ENCODE peak calls at places on chromosomes 4 and X, in eight cellular contexts. One of them, this sample, is unnamed.
A peak's percentile ranks its signal among the peaks of the same experiment; 100 is the strongest.

GRCh38 chr4:82861529-82861928 is 29.4 kb downstream of the SEC31A start:
- DNase-seq in stimulated activated CD8-positive, alpha-beta memory T cell treated with anti-CD3 and anti-CD28 coated beads, Interleukin-7, amount 100 ng/mL, for 1 hour: no peak
- DNase-seq in activated T-cell treated with anti-CD3 and anti-CD28 coated beads for 24 hours: no peak
- DNase-seq in activated CD4-positive, alpha-beta T cell treated with anti-CD3 and anti-CD28 coated beads for 1 hour: no peak
- DNase-seq in T-helper 22 cell: no peak
- DNase-seq in colonic mucosa: no peak
- DNase-seq in stimulated activated CD4-positive, alpha-beta T cell treated with anti-CD3 and anti-CD28 coated beads, Interleukin-15, amount 100 ng/mL, for 1 hour: no peak
- DNase-seq in left ventricle myocardium inferior: no peak
- DNase-seq in this sample: no peak

GRCh38 chrX:24235084-24235710 is 78.7 kb downstream of the SUPT20HL2 start:
- DNase-seq in stimulated activated CD8-positive, alpha-beta memory T cell treated with anti-CD3 and anti-CD28 coated beads, Interleukin-7, amount 100 ng/mL, for 1 hour: no peak
- DNase-seq in activated T-cell treated with anti-CD3 and anti-CD28 coated beads for 24 hours: no peak
- DNase-seq in activated CD4-positive, alpha-beta T cell treated with anti-CD3 and anti-CD28 coated beads for 1 hour: no peak
- DNase-seq in T-helper 22 cell: no peak
- DNase-seq in colonic mucosa: no peak
- DNase-seq in stimulated activated CD4-positive, alpha-beta T cell treated with anti-CD3 and anti-CD28 coated beads, Interleukin-15, amount 100 ng/mL, for 1 hour: no peak
- DNase-seq in left ventricle myocardium inferior: no peak
- DNase-seq in this sample: no peak

GRCh38 chr4:97984545-97985131 is 158.6 kb downstream of the STPG2 start:
- DNase-seq in stimulated activated CD8-positive, alpha-beta memory T cell treated with anti-CD3 and anti-CD28 coated beads, Interleukin-7, amount 100 ng/mL, for 1 hour: no peak
- DNase-seq in activated T-cell treated with anti-CD3 and anti-CD28 coated beads for 24 hours: no peak
- DNase-seq in activated CD4-positive, alpha-beta T cell treated with anti-CD3 and anti-CD28 coated beads for 1 hour: no peak
- DNase-seq in T-helper 22 cell: no peak
- DNase-seq in colonic mucosa: no peak
- DNase-seq in stimulated activated CD4-positive, alpha-beta T cell treated with anti-CD3 and anti-CD28 coated beads, Interleukin-15, amount 100 ng/mL, for 1 hour: no peak
- DNase-seq in left ventricle myocardium inferior: no peak
- DNase-seq in this sample: no peak

GRCh38 chr4:78446607-78447006 is 105.0 kb upstream of the ANXA3 start:
- DNase-seq in stimulated activated CD8-positive, alpha-beta memory T cell treated with anti-CD3 and anti-CD28 coated beads, Interleukin-7, amount 100 ng/mL, for 1 hour: no peak
- DNase-seq in activated T-cell treated with anti-CD3 and anti-CD28 coated beads for 24 hours: no peak
- DNase-seq in activated CD4-positive, alpha-beta T cell treated with anti-CD3 and anti-CD28 coated beads for 1 hour: no peak
- DNase-seq in T-helper 22 cell: no peak
- DNase-seq in colonic mucosa: no peak
- DNase-seq in stimulated activated CD4-positive, alpha-beta T cell treated with anti-CD3 and anti-CD28 coated beads, Interleukin-15, amount 100 ng/mL, for 1 hour: no peak
- DNase-seq in left ventricle myocardium inferior: no peak
- DNase-seq in this sample: no peak

GRCh38 chr4:177879851-177880250 is 437.6 kb upstream of the AGA start:
- DNase-seq in stimulated activated CD8-positive, alpha-beta memory T cell treated with anti-CD3 and anti-CD28 coated beads, Interleukin-7, amount 100 ng/mL, for 1 hour: no peak
- DNase-seq in activated T-cell treated with anti-CD3 and anti-CD28 coated beads for 24 hours: no peak
- DNase-seq in activated CD4-positive, alpha-beta T cell treated with anti-CD3 and anti-CD28 coated beads for 1 hour: no peak
- DNase-seq in T-helper 22 cell: no peak
- DNase-seq in colonic mucosa: no peak
- DNase-seq in stimulated activated CD4-positive, alpha-beta T cell treated with anti-CD3 and anti-CD28 coated beads, Interleukin-15, amount 100 ng/mL, for 1 hour: no peak
- DNase-seq in left ventricle myocardium inferior: no peak
- DNase-seq in this sample: no peak

GRCh38 chrX:139094671-139095592 is 383.4 kb upstream of the FGF13 start:
- DNase-seq in stimulated activated CD8-positive, alpha-beta memory T cell treated with anti-CD3 and anti-CD28 coated beads, Interleukin-7, amount 100 ng/mL, for 1 hour: no peak
- DNase-seq in activated T-cell treated with anti-CD3 and anti-CD28 coated beads for 24 hours: no peak
- DNase-seq in activated CD4-positive, alpha-beta T cell treated with anti-CD3 and anti-CD28 coated beads for 1 hour: no peak
- DNase-seq in T-helper 22 cell: no peak
- DNase-seq in colonic mucosa: no peak
- DNase-seq in stimulated activated CD4-positive, alpha-beta T cell treated with anti-CD3 and anti-CD28 coated beads, Interleukin-15, amount 100 ng/mL, for 1 hour: no peak
- DNase-seq in left ventricle myocardium inferior: no peak
- DNase-seq in this sample: no peak

GRCh38 chr4:155906554-155907247 is 3.2 kb downstream of the TDO2 start:
- DNase-seq in stimulated activated CD8-positive, alpha-beta memory T cell treated with anti-CD3 and anti-CD28 coated beads, Interleukin-7, amount 100 ng/mL, for 1 hour: no peak
- DNase-seq in activated T-cell treated with anti-CD3 and anti-CD28 coated beads for 24 hours: no peak
- DNase-seq in activated CD4-positive, alpha-beta T cell treated with anti-CD3 and anti-CD28 coated beads for 1 hour: no peak
- DNase-seq in T-helper 22 cell: no peak
- DNase-seq in colonic mucosa: no peak
- DNase-seq in stimulated activated CD4-positive, alpha-beta T cell treated with anti-CD3 and anti-CD28 coated beads, Interleukin-15, amount 100 ng/mL, for 1 hour: no peak
- DNase-seq in left ventricle myocardium inferior: no peak
- DNase-seq in this sample: no peak

GRCh38 chr4:145530662-145531061 is 49.0 kb downstream of the SMAD1 start:
- DNase-seq in stimulated activated CD8-positive, alpha-beta memory T cell treated with anti-CD3 and anti-CD28 coated beads, Interleukin-7, amount 100 ng/mL, for 1 hour: no peak
- DNase-seq in activated T-cell treated with anti-CD3 and anti-CD28 coated beads for 24 hours: no peak
- DNase-seq in activated CD4-positive, alpha-beta T cell treated with anti-CD3 and anti-CD28 coated beads for 1 hour: no peak
- DNase-seq in T-helper 22 cell: no peak
- DNase-seq in colonic mucosa: no peak
- DNase-seq in stimulated activated CD4-positive, alpha-beta T cell treated with anti-CD3 and anti-CD28 coated beads, Interleukin-15, amount 100 ng/mL, for 1 hour: no peak
- DNase-seq in left ventricle myocardium inferior: no peak
- DNase-seq in this sample: no peak

GRCh38 chrX:150282953-150283352 is 80.2 kb upstream of the MAMLD1 start:
- DNase-seq in stimulated activated CD8-positive, alpha-beta memory T cell treated with anti-CD3 and anti-CD28 coated beads, Interleukin-7, amount 100 ng/mL, for 1 hour: no peak
- DNase-seq in activated T-cell treated with anti-CD3 and anti-CD28 coated beads for 24 hours: no peak
- DNase-seq in activated CD4-positive, alpha-beta T cell treated with anti-CD3 and anti-CD28 coated beads for 1 hour: no peak
- DNase-seq in T-helper 22 cell: no peak
- DNase-seq in colonic mucosa: no peak
- DNase-seq in stimulated activated CD4-positive, alpha-beta T cell treated with anti-CD3 and anti-CD28 coated beads, Interleukin-15, amount 100 ng/mL, for 1 hour: no peak
- DNase-seq in left ventricle myocardium inferior: no peak
- DNase-seq in this sample: no peak

GRCh38 chr4:17726911-17727310 is 54.5 kb downstream of the FAM184B start:
- DNase-seq in stimulated activated CD8-positive, alpha-beta memory T cell treated with anti-CD3 and anti-CD28 coated beads, Interleukin-7, amount 100 ng/mL, for 1 hour: no peak
- DNase-seq in activated T-cell treated with anti-CD3 and anti-CD28 coated beads for 24 hours: no peak
- DNase-seq in activated CD4-positive, alpha-beta T cell treated with anti-CD3 and anti-CD28 coated beads for 1 hour: no peak
- DNase-seq in T-helper 22 cell: no peak
- DNase-seq in colonic mucosa: no peak
- DNase-seq in stimulated activated CD4-positive, alpha-beta T cell treated with anti-CD3 and anti-CD28 coated beads, Interleukin-15, amount 100 ng/mL, for 1 hour: no peak
- DNase-seq in left ventricle myocardium inferior: no peak
- DNase-seq in this sample: no peak

GRCh38 chr4:183493246-183493645 is 11.6 kb upstream of the ING2 start:
- DNase-seq in stimulated activated CD8-positive, alpha-beta memory T cell treated with anti-CD3 and anti-CD28 coated beads, Interleukin-7, amount 100 ng/mL, for 1 hour: no peak
- DNase-seq in activated T-cell treated with anti-CD3 and anti-CD28 coated beads for 24 hours: no peak
- DNase-seq in activated CD4-positive, alpha-beta T cell treated with anti-CD3 and anti-CD28 coated beads for 1 hour: no peak
- DNase-seq in T-helper 22 cell: no peak
- DNase-seq in colonic mucosa: no peak
- DNase-seq in stimulated activated CD4-positive, alpha-beta T cell treated with anti-CD3 and anti-CD28 coated beads, Interleukin-15, amount 100 ng/mL, for 1 hour: no peak
- DNase-seq in left ventricle myocardium inferior: no peak
- DNase-seq in this sample: no peak

GRCh38 chr4:73275318-73275654 is 16.7 kb upstream of the ANKRD17 start:
- DNase-seq in stimulated activated CD8-positive, alpha-beta memory T cell treated with anti-CD3 and anti-CD28 coated beads, Interleukin-7, amount 100 ng/mL, for 1 hour: no peak
- DNase-seq in activated T-cell treated with anti-CD3 and anti-CD28 coated beads for 24 hours: no peak
- DNase-seq in activated CD4-positive, alpha-beta T cell treated with anti-CD3 and anti-CD28 coated beads for 1 hour: no peak
- DNase-seq in T-helper 22 cell: no peak
- DNase-seq in colonic mucosa: no peak
- DNase-seq in stimulated activated CD4-positive, alpha-beta T cell treated with anti-CD3 and anti-CD28 coated beads, Interleukin-15, amount 100 ng/mL, for 1 hour: no peak
- DNase-seq in left ventricle myocardium inferior: no peak
- DNase-seq in this sample: no peak

GRCh38 chrX:114046695-114047279 is 537.1 kb upstream of the HTR2C start:
- DNase-seq in stimulated activated CD8-positive, alpha-beta memory T cell treated with anti-CD3 and anti-CD28 coated beads, Interleukin-7, amount 100 ng/mL, for 1 hour: no peak
- DNase-seq in activated T-cell treated with anti-CD3 and anti-CD28 coated beads for 24 hours: no peak
- DNase-seq in activated CD4-positive, alpha-beta T cell treated with anti-CD3 and anti-CD28 coated beads for 1 hour: no peak
- DNase-seq in T-helper 22 cell: no peak
- DNase-seq in colonic mucosa: no peak
- DNase-seq in stimulated activated CD4-positive, alpha-beta T cell treated with anti-CD3 and anti-CD28 coated beads, Interleukin-15, amount 100 ng/mL, for 1 hour: no peak
- DNase-seq in left ventricle myocardium inferior: no peak
- DNase-seq in this sample: no peak

GRCh38 chr4:1550122-1551070 is 133.7 kb downstream of the FAM53A start:
- DNase-seq in stimulated activated CD8-positive, alpha-beta memory T cell treated with anti-CD3 and anti-CD28 coated beads, Interleukin-7, amount 100 ng/mL, for 1 hour: no peak
- DNase-seq in activated T-cell treated with anti-CD3 and anti-CD28 coated beads for 24 hours: no peak
- DNase-seq in activated CD4-positive, alpha-beta T cell treated with anti-CD3 and anti-CD28 coated beads for 1 hour: no peak
- DNase-seq in T-helper 22 cell: no peak
- DNase-seq in colonic mucosa: no peak
- DNase-seq in stimulated activated CD4-positive, alpha-beta T cell treated with anti-CD3 and anti-CD28 coated beads, Interleukin-15, amount 100 ng/mL, for 1 hour: no peak
- DNase-seq in left ventricle myocardium inferior: no peak
- DNase-seq in this sample: no peak

GRCh38 chr4:14695411-14695810 is 306.9 kb upstream of the CPEB2 start:
- DNase-seq in stimulated activated CD8-positive, alpha-beta memory T cell treated with anti-CD3 and anti-CD28 coated beads, Interleukin-7, amount 100 ng/mL, for 1 hour: no peak
- DNase-seq in activated T-cell treated with anti-CD3 and anti-CD28 coated beads for 24 hours: no peak
- DNase-seq in activated CD4-positive, alpha-beta T cell treated with anti-CD3 and anti-CD28 coated beads for 1 hour: no peak
- DNase-seq in T-helper 22 cell: no peak
- DNase-seq in colonic mucosa: no peak
- DNase-seq in stimulated activated CD4-positive, alpha-beta T cell treated with anti-CD3 and anti-CD28 coated beads, Interleukin-15, amount 100 ng/mL, for 1 hour: no peak
- DNase-seq in left ventricle myocardium inferior: no peak
- DNase-seq in this sample: no peak

GRCh38 chrX:125680366-125680765 is 360.7 kb downstream of the TEX13C start:
- DNase-seq in stimulated activated CD8-positive, alpha-beta memory T cell treated with anti-CD3 and anti-CD28 coated beads, Interleukin-7, amount 100 ng/mL, for 1 hour: no peak
- DNase-seq in activated T-cell treated with anti-CD3 and anti-CD28 coated beads for 24 hours: no peak
- DNase-seq in activated CD4-positive, alpha-beta T cell treated with anti-CD3 and anti-CD28 coated beads for 1 hour: no peak
- DNase-seq in T-helper 22 cell: no peak
- DNase-seq in colonic mucosa: no peak
- DNase-seq in stimulated activated CD4-positive, alpha-beta T cell treated with anti-CD3 and anti-CD28 coated beads, Interleukin-15, amount 100 ng/mL, for 1 hour: no peak
- DNase-seq in left ventricle myocardium inferior: no peak
- DNase-seq in this sample: no peak

GRCh38 chr4:121939690-121940089 is 12.2 kb downstream of the TRPC3 start:
- DNase-seq in stimulated activated CD8-positive, alpha-beta memory T cell treated with anti-CD3 and anti-CD28 coated beads, Interleukin-7, amount 100 ng/mL, for 1 hour: no peak
- DNase-seq in activated T-cell treated with anti-CD3 and anti-CD28 coated beads for 24 hours: no peak
- DNase-seq in activated CD4-positive, alpha-beta T cell treated with anti-CD3 and anti-CD28 coated beads for 1 hour: no peak
- DNase-seq in T-helper 22 cell: no peak
- DNase-seq in colonic mucosa: no peak
- DNase-seq in stimulated activated CD4-positive, alpha-beta T cell treated with anti-CD3 and anti-CD28 coated beads, Interleukin-15, amount 100 ng/mL, for 1 hour: no peak
- DNase-seq in left ventricle myocardium inferior: no peak
- DNase-seq in this sample: no peak

GRCh38 chrX:15497865-15498264 is 2.7 kb upstream of the BMX start:
- DNase-seq in stimulated activated CD8-positive, alpha-beta memory T cell treated with anti-CD3 and anti-CD28 coated beads, Interleukin-7, amount 100 ng/mL, for 1 hour: peak; percentile 9
- DNase-seq in activated T-cell treated with anti-CD3 and anti-CD28 coated beads for 24 hours: peak; percentile 26
- DNase-seq in activated CD4-positive, alpha-beta T cell treated with anti-CD3 and anti-CD28 coated beads for 1 hour: peak; percentile 10
- DNase-seq in T-helper 22 cell: peak; percentile 2
- DNase-seq in colonic mucosa: peak; percentile 77
- DNase-seq in stimulated activated CD4-positive, alpha-beta T cell treated with anti-CD3 and anti-CD28 coated beads, Interleukin-15, amount 100 ng/mL, for 1 hour: no peak
- DNase-seq in left ventricle myocardium inferior: peak; percentile 16
- DNase-seq in this sample: no peak

GRCh38 chr4:152109585-152110509 is 349.0 kb upstream of the GATB start:
- DNase-seq in stimulated activated CD8-positive, alpha-beta memory T cell treated with anti-CD3 and anti-CD28 coated beads, Interleukin-7, amount 100 ng/mL, for 1 hour: no peak
- DNase-seq in activated T-cell treated with anti-CD3 and anti-CD28 coated beads for 24 hours: no peak
- DNase-seq in activated CD4-positive, alpha-beta T cell treated with anti-CD3 and anti-CD28 coated beads for 1 hour: no peak
- DNase-seq in T-helper 22 cell: no peak
- DNase-seq in colonic mucosa: no peak
- DNase-seq in stimulated activated CD4-positive, alpha-beta T cell treated with anti-CD3 and anti-CD28 coated beads, Interleukin-15, amount 100 ng/mL, for 1 hour: no peak
- DNase-seq in left ventricle myocardium inferior: no peak
- DNase-seq in this sample: no peak

GRCh38 chr4:7924570-7924969 is 15.1 kb downstream of the AFAP1 start:
- DNase-seq in stimulated activated CD8-positive, alpha-beta memory T cell treated with anti-CD3 and anti-CD28 coated beads, Interleukin-7, amount 100 ng/mL, for 1 hour: no peak
- DNase-seq in activated T-cell treated with anti-CD3 and anti-CD28 coated beads for 24 hours: no peak
- DNase-seq in activated CD4-positive, alpha-beta T cell treated with anti-CD3 and anti-CD28 coated beads for 1 hour: no peak
- DNase-seq in T-helper 22 cell: no peak
- DNase-seq in colonic mucosa: no peak
- DNase-seq in stimulated activated CD4-positive, alpha-beta T cell treated with anti-CD3 and anti-CD28 coated beads, Interleukin-15, amount 100 ng/mL, for 1 hour: no peak
- DNase-seq in left ventricle myocardium inferior: no peak
- DNase-seq in this sample: no peak

GRCh38 chr4:123444298-123444731 is 47.7 kb downstream of the SPRY1 start:
- DNase-seq in stimulated activated CD8-positive, alpha-beta memory T cell treated with anti-CD3 and anti-CD28 coated beads, Interleukin-7, amount 100 ng/mL, for 1 hour: no peak
- DNase-seq in activated T-cell treated with anti-CD3 and anti-CD28 coated beads for 24 hours: no peak
- DNase-seq in activated CD4-positive, alpha-beta T cell treated with anti-CD3 and anti-CD28 coated beads for 1 hour: no peak
- DNase-seq in T-helper 22 cell: no peak
- DNase-seq in colonic mucosa: peak; percentile 63
- DNase-seq in stimulated activated CD4-positive, alpha-beta T cell treated with anti-CD3 and anti-CD28 coated beads, Interleukin-15, amount 100 ng/mL, for 1 hour: no peak
- DNase-seq in left ventricle myocardium inferior: peak; percentile 43
- DNase-seq in this sample: no peak

GRCh38 chr4:16294455-16294854 is 68.2 kb upstream of the TAPT1 start:
- DNase-seq in stimulated activated CD8-positive, alpha-beta memory T cell treated with anti-CD3 and anti-CD28 coated beads, Interleukin-7, amount 100 ng/mL, for 1 hour: no peak
- DNase-seq in activated T-cell treated with anti-CD3 and anti-CD28 coated beads for 24 hours: no peak
- DNase-seq in activated CD4-positive, alpha-beta T cell treated with anti-CD3 and anti-CD28 coated beads for 1 hour: no peak
- DNase-seq in T-helper 22 cell: no peak
- DNase-seq in colonic mucosa: no peak
- DNase-seq in stimulated activated CD4-positive, alpha-beta T cell treated with anti-CD3 and anti-CD28 coated beads, Interleukin-15, amount 100 ng/mL, for 1 hour: no peak
- DNase-seq in left ventricle myocardium inferior: no peak
- DNase-seq in this sample: no peak